ENCODE peak calls at places on chromosomes 12 and 14, in five cellular contexts. O is A549, B is mammary epithelial cell, H is ovary, W is cardiac fibroblast. U is an unnamed sample.

GRCh38 chr12:122843472-122843871 is 8.2 kb downstream of the HIP1R start:
- DNase-seq in B (no peak), O (no peak), W (no peak), H (no peak), U (no peak)

GRCh38 chr12:55861871-55862270 is 19.1 kb upstream of the MMP19 start:
- DNase-seq in W (no peak), B (no peak), H (no peak), O (no peak), U (no peak)

GRCh38 chr14:41488401-41488800 is 118.3 kb upstream of the LRFN5 start:
- DNase-seq in O (no peak), H (no peak), W (no peak), B (no peak), U (no peak)

GRCh38 chr14:76961631-76962302 is 66.7 kb downstream of the IRF2BPL start:
- DNase-seq in O (peak), H (peak), B (peak), W (peak), U (peak)

GRCh38 chr12:111846016-111846415 is 4.0 kb downstream of the MAPKAPK5 start:
- DNase-seq in H (no peak), W (peak), O (no peak), B (no peak), U (no peak)

GRCh38 chr12:59041241-59042121 is 121.2 kb upstream of the LRIG3 start:
- DNase-seq in O (no peak), H (no peak), W (peak), B (peak), U (peak)

GRCh38 chr12:117118838-117119591 is 19.8 kb upstream of the TESC start:
- DNase-seq in W (no peak), B (no peak), H (no peak), O (no peak), U (no peak)

GRCh38 chr12:47650469-47650868 is 55.4 kb downstream of the RPAP3 start:
- DNase-seq in O (no peak), B (no peak), H (no peak), W (no peak), U (no peak)

GRCh38 chr12:75881910-75882309 is 149.7 kb downstream of the PHLDA1 start:
- DNase-seq in B (no peak), H (no peak), O (no peak), W (no peak), U (no peak)

GRCh38 chr12:45242180-45242579 is 26.3 kb downstream of the ANO6 start:
- DNase-seq in H (no peak), O (no peak), B (no peak), W (no peak), U (no peak)

GRCh38 chr12:109743076-109743910 is 29.7 kb downstream of the FAM222A start:
- DNase-seq in W (no peak), H (no peak), O (no peak), B (no peak), U (no peak)

GRCh38 chr12:101592448-101592847 is 2.3 kb upstream of the MYBPC1 start:
- DNase-seq in W (no peak), O (no peak), B (no peak), H (no peak), U (no peak)

GRCh38 chr12:121830134-121830533 is 26.3 kb downstream of the SETD1B start:
- DNase-seq in B (no peak), H (no peak), O (no peak), W (no peak), U (no peak)

GRCh38 chr12:81147286-81147919 is 69.5 kb downstream of the ACSS3 start:
- DNase-seq in B (no peak), O (no peak), H (no peak), W (no peak), U (no peak)

GRCh38 chr14:87131879-87132278 is 861.1 kb downstream of the GALC start:
- DNase-seq in H (no peak), W (peak), O (no peak), B (peak), U (no peak)

GRCh38 chr14:99644723-99645544 is at the start of gene HHIPL1:
- DNase-seq in B (no peak), W (peak), H (no peak), O (no peak), U (no peak)

GRCh38 chr14:76715102-76715926 is 46.0 kb upstream of the VASH1 start:
- DNase-seq in B (no peak), O (no peak), H (no peak), W (peak), U (no peak)

GRCh38 chr12:12927211-12928079 is 24.5 kb downstream of the GPRC5D start:
- DNase-seq in B (peak), O (peak), H (peak), W (peak), U (no peak)

GRCh38 chr12:125122668-125123067 is 57.4 kb downstream of the AACS start:
- DNase-seq in W (no peak), O (no peak), H (no peak), B (no peak), U (no peak)
- TF ChIP-seq CTCF in W (no peak), O (no peak), H (no peak), B (no peak), U (no peak)

DNA sequence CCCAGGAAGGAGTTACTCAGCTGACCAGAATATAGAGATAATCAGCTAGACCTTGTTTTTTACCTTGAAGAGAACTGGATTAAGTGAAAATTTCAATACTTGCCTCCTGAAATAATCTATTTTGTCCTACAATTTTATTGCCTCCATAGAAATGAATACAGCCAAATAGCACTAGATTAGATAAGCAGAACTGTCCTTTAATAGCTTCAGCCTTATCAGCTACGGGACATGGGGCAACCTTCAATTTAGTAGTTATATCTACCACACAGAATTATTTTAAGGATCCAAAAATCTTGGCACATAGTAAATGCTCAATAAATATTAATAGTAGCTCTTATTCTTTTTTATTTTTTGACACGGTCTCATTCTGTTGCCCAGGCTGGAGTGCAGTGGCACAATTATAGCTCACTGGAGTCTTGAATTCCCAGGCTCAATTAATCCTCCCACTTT is 67.2 kb upstream of the PLEKHG3 start:
- DNase-seq in W (no peak), B (no peak), H (no peak), O (no peak), U (no peak)
- TF ChIP-seq CTCF in W (no peak), B (no peak), H (no peak), O (no peak), U (no peak)

GRCh38 chr12:69585189-69586062 is at the start of gene CCT2:
- DNase-seq in H (peak), O (peak), B (peak), W (peak), U (peak)
- TF ChIP-seq CTCF in H (no peak), O (no peak), B (no peak), W (peak), U (peak)

DNA sequence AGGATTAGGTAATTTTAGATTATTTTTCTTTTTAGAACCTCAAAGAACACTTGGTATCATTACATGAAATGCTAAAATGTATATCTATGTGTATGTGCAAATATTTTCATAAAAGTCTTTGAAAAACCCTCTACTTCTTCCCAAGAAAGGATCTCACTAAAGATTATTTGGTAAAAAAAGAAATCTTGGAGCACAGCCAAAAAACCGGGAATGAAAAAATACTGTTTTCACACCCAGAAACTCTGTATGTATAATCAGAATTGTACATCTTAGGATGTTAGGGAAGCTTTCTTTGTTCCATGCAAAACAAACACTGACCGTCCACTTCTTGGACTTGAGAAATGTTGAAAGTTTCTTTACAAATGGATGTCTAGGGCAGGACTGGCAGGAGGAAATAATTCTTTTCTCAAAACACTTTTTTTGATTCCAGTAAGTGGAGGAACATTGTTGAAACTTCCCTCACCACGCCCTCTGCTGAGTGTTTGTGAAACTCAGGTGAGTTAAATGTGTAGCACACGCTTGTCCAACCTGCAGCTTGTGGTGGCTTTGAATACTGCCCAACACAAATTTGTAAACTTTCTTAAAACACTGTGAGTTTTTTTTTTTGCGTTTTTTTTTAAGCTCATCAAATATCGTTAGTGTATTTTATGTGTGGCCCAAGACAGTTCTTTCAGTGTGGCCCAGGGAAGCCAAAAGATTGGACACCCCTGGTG is 26.5 kb downstream of the FBXO34 start:
- DNase-seq in W (no peak), H (no peak), O (no peak), B (peak), U (no peak)
- TF ChIP-seq CTCF in W (no peak), H (no peak), O (no peak), B (peak), U (no peak)

GRCh38 chr14:43005807-43006206 is 1399.1 kb downstream of the LRFN5 start:
- DNase-seq in B (no peak), W (peak), H (no peak), O (no peak), U (no peak)
- TF ChIP-seq CTCF in B (no peak), W (no peak), H (no peak), O (no peak), U (no peak)

GRCh38 chr14:33676135-33676566 is 274.7 kb downstream of the EGLN3 start:
- DNase-seq in O (peak), B (peak), W (peak), H (no peak), U (no peak)
- TF ChIP-seq CTCF in O (peak), B (peak), W (peak), H (no peak), U (peak)

GRCh38 chr12:85394809-85395208 is 114.8 kb downstream of the ALX1 start:
- DNase-seq in W (no peak), O (no peak), B (no peak), H (no peak), U (no peak)
- TF ChIP-seq CTCF in W (no peak), O (no peak), B (no peak), H (no peak), U (no peak)

DNA sequence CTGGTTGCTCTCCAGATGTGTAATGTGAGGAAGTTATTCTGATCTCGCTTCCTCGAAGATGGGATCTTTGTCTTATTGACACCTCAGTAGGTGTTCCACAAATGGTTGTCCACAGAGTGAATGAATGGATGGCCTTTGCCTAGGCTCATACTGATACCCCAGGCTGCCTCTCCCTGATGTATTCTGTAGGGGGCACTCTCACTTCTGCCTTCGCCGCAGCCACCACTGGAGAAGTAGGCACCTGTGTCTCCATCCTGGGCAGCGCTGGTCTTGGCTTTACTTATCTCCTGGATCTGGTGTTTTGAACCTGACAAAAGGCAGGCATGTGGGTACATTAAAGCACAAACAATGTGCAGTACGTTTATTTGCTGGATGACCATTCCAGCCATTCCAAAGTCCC is 82.1 kb downstream of the ZFP36L1 start:
- DNase-seq in H (no peak), B (no peak), W (no peak), O (no peak), U (no peak)
- TF ChIP-seq CTCF in H (no peak), B (no peak), W (no peak), O (no peak), U (no peak)

DNA sequence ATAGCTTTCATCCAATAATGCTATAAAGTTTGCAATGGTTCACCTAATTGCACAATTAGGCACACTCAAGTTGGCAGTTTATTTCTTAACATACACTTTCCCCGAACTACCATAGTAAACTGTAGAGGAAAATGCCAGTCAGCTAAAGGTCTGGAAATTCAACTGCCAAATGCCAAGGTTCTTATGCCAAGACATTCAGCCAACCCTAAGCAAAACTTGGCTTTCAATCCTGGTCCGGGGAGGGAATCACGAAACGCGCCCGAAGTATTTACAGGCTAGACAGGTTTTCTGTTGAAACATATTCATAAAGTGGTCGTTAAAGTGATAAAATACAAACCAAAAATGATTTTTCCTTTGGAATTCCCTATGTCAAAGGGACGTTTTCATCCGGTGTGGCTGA is 1512.4 kb upstream of the FLRT2 start:
- DNase-seq in H (no peak), B (no peak), W (no peak), O (no peak), U (no peak)
- TF ChIP-seq CTCF in H (no peak), B (no peak), W (no peak), O (no peak), U (no peak)